ENCODE peak calls at places on chromosomes 3 and 15, in nine cellular contexts. B is pancreas; T is neuronal stem cell; R is colonic mucosa; A is stomach; X is CD8-positive, alpha-beta memory T cell; V is transverse colon; F is sigmoid colon; J is astrocyte. W is an unnamed sample.

GRCh38 chr3:32493437-32494414 is 8.9 kb downstream of the CMTM6 start:
- DNase-seq in B (no peak), F (no peak), A (no peak), X (no peak), T (no peak), J (peak; percentile 57), V (no peak), R (no peak), W (no peak)

GRCh38 chr3:133820889-133821675 is 15.5 kb downstream of the SRPRB start:
- DNase-seq in V (no peak), B (no peak), F (no peak), T (no peak), X (no peak), A (no peak), R (no peak), J (no peak), W (no peak)

GRCh38 chr15:74235962-74236361 is at the start of gene CCDC33:
- DNase-seq in X (no peak), F (no peak), A (peak; percentile 87), V (peak; percentile 87), R (peak; percentile 81), B (no peak), T (no peak), J (no peak), W (no peak)

GRCh38 chr3:180762866-180763265 is 83.6 kb upstream of the CCDC39 start:
- DNase-seq in X (no peak), F (no peak), J (no peak), T (no peak), B (no peak), A (no peak), V (no peak), R (no peak), W (no peak)

GRCh38 chr3:29649815-29650547 is 369.1 kb downstream of the RBMS3 start:
- DNase-seq in T (no peak), X (no peak), A (no peak), R (no peak), V (peak; percentile 11), B (peak; percentile 16), J (peak; percentile 28), F (no peak), W (no peak)

GRCh38 chr3:22117091-22117490 is 366.1 kb upstream of the ZNF385D start:
- DNase-seq in T (no peak), B (no peak), F (no peak), X (no peak), R (no peak), A (no peak), J (no peak), V (no peak), W (no peak)

GRCh38 chr15:69357773-69358765 is 56.1 kb upstream of the KIF23 start:
- DNase-seq in A (peak; percentile 54), T (peak; percentile 33), V (no peak), J (peak; percentile 63), X (no peak), F (no peak), R (peak; percentile 15), B (peak; percentile 37), W (no peak)

GRCh38 chr3:190252080-190252479 is 70.2 kb downstream of the CLDN1 start:
- DNase-seq in V (no peak), T (no peak), R (no peak), F (no peak), A (no peak), X (no peak), B (no peak), J (peak; percentile 17), W (no peak)

DNA sequence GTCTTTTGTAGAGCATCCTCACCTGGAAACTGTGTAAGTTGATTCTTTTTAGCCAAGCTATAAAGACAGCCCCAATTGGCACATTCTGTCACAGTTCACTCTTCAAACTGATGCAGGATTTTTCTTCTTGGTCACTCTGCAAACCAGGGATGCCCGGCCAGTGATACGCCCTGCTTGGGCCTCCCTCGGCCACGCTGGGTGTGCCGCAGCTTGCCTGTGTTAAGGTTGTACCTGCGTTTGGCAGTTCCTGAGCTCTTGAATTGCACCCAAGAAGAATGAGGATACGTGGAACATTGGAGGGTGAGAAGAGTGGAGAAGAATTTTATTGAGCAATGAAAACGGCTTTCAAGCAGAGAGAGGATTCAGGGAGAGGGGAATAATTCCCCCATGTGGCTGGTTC is 49.9 kb downstream of the PSMD6 start:
- DNase-seq in R (no peak), T (no peak), X (no peak), V (no peak), J (no peak), B (no peak), A (no peak), F (no peak), W (no peak)
- H3K4me1 ChIP-seq in R (peaks cover 12% of the 10 kb centered on the region), T (peaks cover 44% of the 10 kb centered on the region), X (peaks cover 90% of the 10 kb centered on the region), V (peaks cover 55% of the 10 kb centered on the region), J (peaks cover 49% of the 10 kb centered on the region), B (peaks cover 89% of the 10 kb centered on the region), A (peaks cover 94% of the 10 kb centered on the region), F (peaks cover 83% of the 10 kb centered on the region), W (peaks cover 67% of the 10 kb centered on the region)

GRCh38 chr3:49131576-49131975 is 1.3 kb downstream of the LAMB2 start:
- DNase-seq in J (no peak), X (no peak), T (no peak), A (no peak), F (no peak), B (no peak), V (no peak), R (no peak), W (no peak)
- H3K4me3 ChIP-seq in J (peak overlapping the region; percentile 97), X (no peak overlapping the region), T (peak overlapping the region; percentile 79), A (peak overlapping the region; percentile 69), F (peak overlapping the region; percentile 66), B (peak overlapping the region; percentile 54), V (no peak overlapping the region), R (peak overlapping the region; percentile 51), W (no peak overlapping the region)

GRCh38 chr3:172057059-172057458 is 17.7 kb downstream of the FNDC3B start:
- DNase-seq in B (no peak), R (no peak), F (no peak), T (no peak), X (no peak), A (no peak), V (no peak), J (no peak), W (no peak)

GRCh38 chr3:172061724-172062184 is 22.4 kb downstream of the FNDC3B start:
- DNase-seq in A (no peak), X (no peak), R (no peak), B (no peak), J (no peak), T (no peak), V (peak; percentile 43), F (no peak), W (no peak)

GRCh38 chr3:172057624-172058023 is 18.2 kb downstream of the FNDC3B start:
- DNase-seq in X (no peak), B (no peak), V (no peak), F (no peak), A (no peak), J (no peak), T (no peak), R (no peak), W (no peak)

GRCh38 chr3:172059532-172059931 is 20.2 kb downstream of the FNDC3B start:
- DNase-seq in F (no peak), A (no peak), R (no peak), T (no peak), B (no peak), J (no peak), X (no peak), V (no peak), W (no peak)

DNA sequence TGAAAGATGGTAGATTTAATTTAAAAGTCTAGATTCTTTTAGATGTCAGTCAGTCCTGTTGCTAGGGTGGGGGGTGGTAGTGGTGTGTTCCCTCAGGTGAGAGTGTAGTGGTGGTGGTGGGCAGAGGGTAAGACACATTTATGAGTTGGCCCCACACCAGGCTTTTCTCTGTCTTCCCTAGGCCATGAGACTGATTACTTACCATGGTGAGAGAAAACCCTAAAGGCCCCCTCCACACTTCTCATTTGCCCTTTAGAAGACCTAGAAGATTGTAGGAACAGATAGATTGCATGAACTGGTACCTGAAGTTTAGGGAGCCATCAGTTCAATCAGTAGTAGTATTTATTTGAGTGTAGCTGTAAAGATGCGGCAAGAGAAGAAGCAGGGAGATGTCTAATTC is 20.9 kb downstream of the FNDC3B start:
- DNase-seq in F (no peak), V (no peak), R (no peak), T (no peak), J (no peak), X (no peak), A (no peak), B (no peak), W (no peak)
- H3K4me1 ChIP-seq in F (peaks cover 68% of the 10 kb centered on the region), V (peaks cover 52% of the 10 kb centered on the region), R (no peaks in the 10 kb centered on the region), T (peaks cover 6% of the 10 kb centered on the region), J (peaks cover 10% of the 10 kb centered on the region), X (peaks cover 8% of the 10 kb centered on the region), A (peaks cover 96% of the 10 kb centered on the region), B (peaks cover 47% of the 10 kb centered on the region), W (no peaks in the 10 kb centered on the region)

GRCh38 chr3:46027021-46027705 is at the start of gene XCR1:
- DNase-seq in A (no peak), J (no peak), T (no peak), X (no peak), R (no peak), V (no peak), B (no peak), F (no peak), W (no peak)

GRCh38 chr3:46022909-46023785 is 4.1 kb downstream of the XCR1 start:
- DNase-seq in T (no peak), V (no peak), B (no peak), X (no peak), A (no peak), R (no peak), J (no peak), F (no peak), W (no peak)

GRCh38 chr3:46025139-46025538 is 2.1 kb downstream of the XCR1 start:
- DNase-seq in A (no peak), T (no peak), V (no peak), B (no peak), F (no peak), J (no peak), R (no peak), X (no peak), W (no peak)

GRCh38 chr3:46021516-46021915 is 5.8 kb downstream of the XCR1 start:
- DNase-seq in V (no peak), T (no peak), A (no peak), F (no peak), X (no peak), B (no peak), J (no peak), R (no peak), W (no peak)

GRCh38 chr3:46024131-46024530 is 3.2 kb downstream of the XCR1 start:
- DNase-seq in A (no peak), V (no peak), R (no peak), F (no peak), B (no peak), T (no peak), X (no peak), J (no peak), W (no peak)
- H3K4me3 ChIP-seq in A (no peak overlapping the region), V (no peak overlapping the region), R (no peak overlapping the region), F (no peak overlapping the region), B (no peak overlapping the region), T (no peak overlapping the region), X (no peak overlapping the region), J (no peak overlapping the region), W (no peak overlapping the region)